ENCODE peak calls at places on chromosomes 5 and 9, in six cellular contexts. A, J, Q, V, C and T are unnamed samples.

GRCh38 chr5:111389390-111390082 is 122.8 kb downstream of the STARD4 start:
- DNase-seq in Q (no peak), V (no peak), A (no peak), C (no peak), J (no peak), T (no peak)

GRCh38 chr9:78064075-78064474 is 32.5 kb upstream of the GNAQ start:
- DNase-seq in J (no peak), V (no peak), Q (no peak), C (no peak), A (no peak), T (no peak)

GRCh38 chr9:132694144-132694543 is 23.9 kb downstream of the GTF3C4 start:
- DNase-seq in V (peak; percentile 27), C (peak; percentile 48), J (no peak), A (no peak), Q (no peak), T (no peak)

GRCh38 chr5:125659316-125660071 is 763.7 kb upstream of the GRAMD2B start:
- DNase-seq in C (no peak), A (no peak), V (no peak), J (no peak), Q (no peak), T (no peak)

GRCh38 chr9:133426011-133426410 is 3.8 kb downstream of the ADAMTS13 start:
- DNase-seq in A (no peak), C (no peak), J (no peak), Q (no peak), V (no peak), T (no peak)

GRCh38 chr5:37370550-37370863 is 399 bp downstream of the NUP155 start:
- DNase-seq in J (no peak), V (no peak), Q (no peak), C (no peak), A (no peak), T (no peak)

GRCh38 chr5:176803943-176804498 is 6.3 kb upstream of the UNC5A start:
- DNase-seq in A (no peak), Q (no peak), C (peak; percentile 86), J (no peak), V (peak; percentile 50), T (no peak)

GRCh38 chr9:96501981-96502833 is 52.2 kb downstream of the HABP4 start:
- DNase-seq in Q (no peak), J (no peak), A (no peak), V (no peak), C (no peak), T (no peak)

GRCh38 chr5:119302916-119303897 is 52.6 kb upstream of the TNFAIP8 start:
- DNase-seq in A (no peak), Q (no peak), V (no peak), J (peak; percentile 97), C (no peak), T (no peak)

GRCh38 chr5:138675998-138676397 is 77.2 kb upstream of the CTNNA1 start:
- DNase-seq in Q (no peak), J (no peak), C (no peak), V (no peak), A (no peak), T (no peak)

GRCh38 chr9:4084440-4084818 is 215.4 kb downstream of the GLIS3 start:
- DNase-seq in V (no peak), A (no peak), J (no peak), Q (no peak), C (no peak), T (no peak)

GRCh38 chr9:128203024-128203841 is at the start of gene DNM1:
- DNase-seq in A (no peak), V (peak; percentile 100), C (peak; percentile 82), Q (peak; percentile 99), J (no peak), T (peak; percentile 98)

GRCh38 chr5:136006767-136007251 is 22.0 kb upstream of the TGFBI start:
- DNase-seq in V (no peak), Q (no peak), A (no peak), C (no peak), J (no peak), T (no peak)

GRCh38 chr5:160458971-160459800 is 37.5 kb downstream of the PTTG1 start:
- DNase-seq in V (no peak), Q (no peak), A (peak; percentile 92), C (no peak), J (no peak), T (no peak)

GRCh38 chr5:134608555-134608954 is 24.1 kb downstream of the SAR1B start:
- DNase-seq in Q (no peak), J (no peak), C (no peak), A (no peak), V (no peak), T (no peak)

GRCh38 chr5:88836195-88836838 is 46.7 kb downstream of the MEF2C start:
- DNase-seq in V (peak; percentile 29), C (no peak), Q (no peak), J (no peak), A (no peak), T (no peak)
- TF ChIP-seq POLR2AphosphoS5 in V (peak; percentile 89), C (no peak), Q (no peak), J (no peak), A (no peak), T (no peak)

DNA sequence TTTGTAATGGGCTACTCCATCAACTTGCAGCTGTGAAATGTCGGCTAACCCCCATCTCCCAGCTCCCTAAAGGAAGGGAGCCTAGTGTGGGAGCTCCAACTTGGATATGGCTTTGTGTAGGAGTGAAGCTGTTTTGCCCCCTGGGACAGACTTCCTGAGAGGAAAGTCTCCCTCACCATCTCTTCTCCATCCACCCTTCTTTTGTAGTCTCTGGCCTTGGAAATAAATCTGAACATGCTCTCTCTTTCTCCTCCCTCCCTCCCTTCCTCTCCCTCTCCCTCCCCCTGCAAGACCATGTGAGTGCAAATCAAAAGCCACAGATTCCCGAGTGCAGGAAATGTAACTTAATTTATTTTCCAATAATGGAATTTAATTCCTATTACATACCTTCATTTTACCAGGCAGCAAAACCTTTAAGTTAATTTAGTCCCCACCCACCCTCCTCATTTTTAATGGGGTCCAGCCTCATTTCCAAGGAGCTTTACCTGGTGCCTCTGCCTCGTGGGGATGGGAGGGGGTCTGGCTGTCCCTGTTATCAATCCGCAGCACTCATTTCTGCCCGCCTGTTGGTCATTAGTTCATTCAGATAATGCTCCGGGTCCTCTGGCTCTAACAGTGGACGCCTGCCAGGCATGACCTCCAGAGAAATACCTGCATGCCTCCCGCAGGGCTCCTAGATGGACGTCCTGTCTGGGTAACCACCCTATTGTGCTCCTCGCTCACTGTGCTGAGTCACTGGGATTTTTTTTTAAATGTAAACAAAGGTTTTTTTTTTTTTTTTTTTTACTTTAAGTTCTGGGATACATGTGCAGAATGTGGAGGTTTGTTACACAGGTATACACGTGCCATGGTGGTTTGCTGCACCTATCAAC is 122.8 kb upstream of the TAF11L2 start:
- DNase-seq in C (peak; percentile 54), V (no peak), A (no peak), J (peak; percentile 21), Q (no peak), T (no peak)
- TF ChIP-seq TAF1 in C (no peak), V (no peak), A (no peak), J (no peak), Q (no peak), T (no peak)

GRCh38 chr9:35114921-35115341 is 731 bp downstream of the ATOSB start:
- DNase-seq in C (peak; percentile 54), Q (no peak), A (no peak), V (no peak), J (no peak), T (no peak)

GRCh38 chr9:35116539-35116897 is 856 bp upstream of the ATOSB start:
- DNase-seq in V (no peak), A (no peak), Q (no peak), J (no peak), C (no peak), T (no peak)

GRCh38 chr9:35115680-35116538 is at the start of gene ATOSB:
- DNase-seq in C (peak; percentile 99), J (peak; percentile 90), V (peak; percentile 84), Q (peak; percentile 80), A (peak; percentile 72), T (peak; percentile 85)

GRCh38 chr9:35114113-35114847 is 1.4 kb downstream of the ATOSB start:
- DNase-seq in A (no peak), V (peak; percentile 51), Q (no peak), J (peak; percentile 31), C (peak; percentile 80), T (no peak)

DNA sequence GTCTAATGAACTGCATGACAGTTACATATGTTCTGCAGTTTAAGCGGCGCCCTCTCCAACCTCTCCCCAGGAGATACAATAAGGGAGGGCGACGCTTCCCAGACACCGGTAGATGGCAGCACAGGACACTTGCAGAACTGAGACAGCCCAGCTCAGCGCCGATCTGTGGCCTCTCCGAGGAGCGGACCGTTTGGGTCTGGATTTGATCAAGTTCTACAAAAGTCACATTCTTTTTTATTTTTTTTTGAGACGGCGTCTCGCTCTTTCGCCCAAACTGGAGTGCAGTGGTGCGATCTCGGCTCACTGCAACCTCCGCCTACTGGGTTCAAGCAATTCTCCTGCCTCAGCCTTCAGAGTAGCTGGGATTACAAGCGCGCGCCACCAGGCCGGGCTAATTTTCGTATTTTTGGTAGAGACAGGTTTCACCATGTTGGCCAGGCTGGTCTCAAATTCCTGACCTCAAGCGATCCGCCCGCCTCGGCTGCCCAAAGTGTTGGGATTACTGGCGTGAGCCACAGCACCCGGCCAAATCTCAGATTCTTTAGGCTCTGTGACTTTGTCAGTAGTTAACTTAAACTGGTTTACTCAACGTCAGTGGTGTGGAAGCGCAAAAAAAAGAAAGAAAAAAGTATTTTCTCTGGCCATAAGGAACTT is 1.4 kb upstream of the ATOSB start:
- DNase-seq in V (peak; percentile 72), Q (peak; percentile 74), J (peak; percentile 86), C (peak; percentile 87), A (no peak), T (peak; percentile 68)
- TF ChIP-seq POLR2AphosphoS5 in V (no peak), Q (no peak), J (no peak), C (no peak), A (no peak), T (no peak)

GRCh38 chr5:2656186-2656585 is 95.3 kb downstream of the IRX2 start:
- DNase-seq in V (no peak), A (no peak), C (no peak), J (no peak), Q (no peak), T (no peak)
- TF ChIP-seq TAF1 in V (no peak), A (no peak), C (no peak), J (no peak), Q (no peak), T (no peak)

GRCh38 chr5:171956870-171957501 is 49.5 kb downstream of the FBXW11 start:
- DNase-seq in V (no peak), C (no peak), A (no peak), J (no peak), Q (no peak), T (no peak)
- TF ChIP-seq POLR2AphosphoS5 in V (no peak), C (no peak), A (no peak), J (no peak), Q (no peak), T (no peak)

GRCh38 chr5:19175776-19176570 is 812.0 kb downstream of the CDH18 start:
- DNase-seq in A (no peak), J (no peak), V (no peak), C (no peak), Q (no peak), T (no peak)

DNA sequence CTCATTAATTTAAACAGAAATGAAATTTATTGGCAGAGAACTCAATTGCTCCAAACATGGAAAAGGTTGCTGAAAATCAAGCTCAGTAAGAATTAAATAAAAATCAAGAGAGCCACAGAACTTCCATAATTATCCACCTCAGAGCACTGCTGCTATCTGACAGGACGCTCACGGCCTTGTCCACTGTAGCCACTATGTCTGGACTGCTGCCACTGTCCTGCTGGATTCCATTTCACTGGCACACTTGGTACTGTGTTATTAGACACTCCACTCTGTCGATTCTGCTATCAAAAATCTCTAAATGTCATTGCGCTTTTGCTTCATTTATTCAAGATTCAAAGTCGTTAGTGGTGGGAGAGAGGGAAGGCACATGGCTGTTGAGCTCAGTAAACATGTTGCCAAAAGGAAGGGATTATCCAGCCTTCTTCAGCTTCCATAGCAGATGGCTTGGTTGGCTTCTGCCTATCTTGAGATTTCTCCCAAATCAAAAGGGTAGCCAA is 815.0 kb downstream of the CDH18 start:
- DNase-seq in A (no peak), V (no peak), C (no peak), J (no peak), Q (no peak), T (no peak)
- TF ChIP-seq TAF1 in A (no peak), V (no peak), C (no peak), J (no peak), Q (no peak), T (no peak)